ENCODE peak calls at places on chromosomes 6 and 20, in nine cellular contexts. One of them, this sample, is unnamed.

GRCh38 chr20:34582911-34583310 is 24.4 kb downstream of the MAP1LC3A start:
- DNase-seq in GM23338: no peak
- DNase-seq in transverse colon: no peak
- DNase-seq in left ventricle myocardium inferior: no peak
- DNase-seq in brain microvascular endothelial cell: no peak
- DNase-seq in mucosa of descending colon: no peak
- DNase-seq in psoas muscle: no peak
- DNase-seq in fibroblast of lung: peak; percentile 25
- DNase-seq in PC-3: no peak
- DNase-seq in this sample: no peak

GRCh38 chr20:6575912-6576391 is 191.5 kb upstream of the BMP2 start:
- DNase-seq in GM23338: no peak
- DNase-seq in transverse colon: no peak
- DNase-seq in left ventricle myocardium inferior: no peak
- DNase-seq in brain microvascular endothelial cell: peak; percentile 90
- DNase-seq in mucosa of descending colon: no peak
- DNase-seq in psoas muscle: no peak
- DNase-seq in fibroblast of lung: no peak
- DNase-seq in PC-3: peak; percentile 66
- DNase-seq in this sample: no peak

GRCh38 chr20:1808101-1808500 is 87.1 kb upstream of the SIRPA start:
- DNase-seq in GM23338: no peak
- DNase-seq in transverse colon: no peak
- DNase-seq in left ventricle myocardium inferior: no peak
- DNase-seq in brain microvascular endothelial cell: no peak
- DNase-seq in mucosa of descending colon: no peak
- DNase-seq in psoas muscle: no peak
- DNase-seq in fibroblast of lung: no peak
- DNase-seq in PC-3: no peak
- DNase-seq in this sample: peak; percentile 40

GRCh38 chr6:149242883-149243282 is 74.6 kb upstream of the TAB2 start:
- DNase-seq in GM23338: no peak
- DNase-seq in transverse colon: no peak
- DNase-seq in left ventricle myocardium inferior: no peak
- DNase-seq in brain microvascular endothelial cell: peak; percentile 46
- DNase-seq in mucosa of descending colon: no peak
- DNase-seq in psoas muscle: no peak
- DNase-seq in fibroblast of lung: peak; percentile 60
- DNase-seq in PC-3: peak; percentile 39
- DNase-seq in this sample: no peak

GRCh38 chr6:47144306-47144705 is 102.2 kb upstream of the ADGRF1 start:
- DNase-seq in GM23338: peak; percentile 36
- DNase-seq in transverse colon: no peak
- DNase-seq in left ventricle myocardium inferior: no peak
- DNase-seq in brain microvascular endothelial cell: no peak
- DNase-seq in mucosa of descending colon: no peak
- DNase-seq in psoas muscle: no peak
- DNase-seq in fibroblast of lung: peak; percentile 90
- DNase-seq in PC-3: no peak
- DNase-seq in this sample: no peak

GRCh38 chr6:124753562-124753961 is 208.7 kb upstream of the RNF217 start:
- DNase-seq in GM23338: no peak
- DNase-seq in transverse colon: no peak
- DNase-seq in left ventricle myocardium inferior: no peak
- DNase-seq in brain microvascular endothelial cell: no peak
- DNase-seq in mucosa of descending colon: no peak
- DNase-seq in psoas muscle: no peak
- DNase-seq in fibroblast of lung: no peak
- DNase-seq in PC-3: no peak
- DNase-seq in this sample: no peak

GRCh38 chr6:54876365-54876764 is 29.8 kb downstream of the FAM83B start:
- DNase-seq in GM23338: no peak
- DNase-seq in transverse colon: no peak
- DNase-seq in left ventricle myocardium inferior: no peak
- DNase-seq in brain microvascular endothelial cell: no peak
- DNase-seq in mucosa of descending colon: peak; percentile 50
- DNase-seq in psoas muscle: no peak
- DNase-seq in fibroblast of lung: no peak
- DNase-seq in PC-3: no peak
- DNase-seq in this sample: no peak

GRCh38 chr20:56249244-56249955 is 868 bp downstream of the MC3R start:
- DNase-seq in GM23338: peak; percentile 0
- DNase-seq in transverse colon: peak; percentile 30
- DNase-seq in left ventricle myocardium inferior: no peak
- DNase-seq in brain microvascular endothelial cell: no peak
- DNase-seq in mucosa of descending colon: no peak
- DNase-seq in psoas muscle: peak; percentile 46
- DNase-seq in fibroblast of lung: no peak
- DNase-seq in PC-3: peak; percentile 31
- DNase-seq in this sample: peak; percentile 88

GRCh38 chr6:71545905-71546304 is 257.3 kb downstream of the OGFRL1 start:
- DNase-seq in GM23338: no peak
- DNase-seq in transverse colon: no peak
- DNase-seq in left ventricle myocardium inferior: no peak
- DNase-seq in brain microvascular endothelial cell: no peak
- DNase-seq in mucosa of descending colon: no peak
- DNase-seq in psoas muscle: no peak
- DNase-seq in fibroblast of lung: no peak
- DNase-seq in PC-3: no peak
- DNase-seq in this sample: no peak

GRCh38 chr6:3410385-3411360 is 46.2 kb downstream of the SLC22A23 start:
- DNase-seq in GM23338: peak; percentile 97
- DNase-seq in transverse colon: peak; percentile 73
- DNase-seq in left ventricle myocardium inferior: no peak
- DNase-seq in brain microvascular endothelial cell: peak; percentile 48
- DNase-seq in mucosa of descending colon: peak; percentile 58
- DNase-seq in psoas muscle: peak; percentile 57
- DNase-seq in fibroblast of lung: peak; percentile 66
- DNase-seq in PC-3: peak; percentile 73
- DNase-seq in this sample: peak; percentile 95

GRCh38 chr20:37309941-37310590 is 20.6 kb downstream of the MANBAL start:
- DNase-seq in GM23338: no peak
- DNase-seq in transverse colon: no peak
- DNase-seq in left ventricle myocardium inferior: no peak
- DNase-seq in brain microvascular endothelial cell: no peak
- DNase-seq in mucosa of descending colon: no peak
- DNase-seq in psoas muscle: no peak
- DNase-seq in fibroblast of lung: no peak
- DNase-seq in PC-3: no peak
- DNase-seq in this sample: no peak

GRCh38 chr20:37310951-37311350 is 21.5 kb downstream of the MANBAL start:
- DNase-seq in GM23338: no peak
- DNase-seq in transverse colon: no peak
- DNase-seq in left ventricle myocardium inferior: no peak
- DNase-seq in brain microvascular endothelial cell: no peak
- DNase-seq in mucosa of descending colon: no peak
- DNase-seq in psoas muscle: no peak
- DNase-seq in fibroblast of lung: no peak
- DNase-seq in PC-3: no peak
- DNase-seq in this sample: no peak

GRCh38 chr20:37311710-37312355 is 22.4 kb downstream of the MANBAL start:
- DNase-seq in GM23338: no peak
- DNase-seq in transverse colon: no peak
- DNase-seq in left ventricle myocardium inferior: no peak
- DNase-seq in brain microvascular endothelial cell: no peak
- DNase-seq in mucosa of descending colon: no peak
- DNase-seq in psoas muscle: no peak
- DNase-seq in fibroblast of lung: no peak
- DNase-seq in PC-3: no peak
- DNase-seq in this sample: no peak

GRCh38 chr20:37308098-37309050 is 18.9 kb downstream of the MANBAL start:
- DNase-seq in GM23338: no peak
- DNase-seq in transverse colon: no peak
- DNase-seq in left ventricle myocardium inferior: no peak
- DNase-seq in brain microvascular endothelial cell: no peak
- DNase-seq in mucosa of descending colon: no peak
- DNase-seq in psoas muscle: no peak
- DNase-seq in fibroblast of lung: no peak
- DNase-seq in PC-3: no peak
- DNase-seq in this sample: no peak

DNA sequence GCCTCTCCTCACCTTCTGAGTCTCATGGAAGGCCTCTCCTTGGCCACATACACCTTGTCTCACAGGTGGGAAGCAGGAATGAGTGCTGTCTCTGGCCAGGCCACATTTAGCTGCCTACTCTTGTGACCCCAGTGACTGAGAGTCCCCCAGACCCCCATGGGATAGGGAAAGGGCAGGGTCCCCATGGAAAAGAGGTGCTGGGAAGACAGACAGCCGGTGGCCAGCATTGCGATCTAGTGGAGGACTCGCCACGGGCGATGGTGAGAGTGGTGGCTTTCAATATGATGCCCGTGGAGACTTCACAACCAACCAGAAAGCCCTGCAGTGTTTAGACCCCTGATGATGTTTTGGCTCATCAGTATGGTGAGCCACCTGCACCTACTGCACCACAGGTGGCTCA is 19.8 kb downstream of the MANBAL start:
- DNase-seq in GM23338: no peak
- DNase-seq in transverse colon: no peak
- DNase-seq in left ventricle myocardium inferior: no peak
- DNase-seq in brain microvascular endothelial cell: no peak
- DNase-seq in mucosa of descending colon: no peak
- DNase-seq in psoas muscle: no peak
- DNase-seq in fibroblast of lung: no peak
- DNase-seq in PC-3: no peak
- DNase-seq in this sample: no peak
- H3K36me3 ChIP-seq in GM23338: no peaks in the 10 kb centered on the region
- H3K36me3 ChIP-seq in transverse colon: no peaks in the 10 kb centered on the region
- H3K36me3 ChIP-seq in left ventricle myocardium inferior: peaks cover 32% of the 10 kb centered on the region
- H3K36me3 ChIP-seq in brain microvascular endothelial cell: no peaks in the 10 kb centered on the region
- H3K36me3 ChIP-seq in mucosa of descending colon: no peaks in the 10 kb centered on the region
- H3K36me3 ChIP-seq in psoas muscle: peaks cover 58% of the 10 kb centered on the region
- H3K36me3 ChIP-seq in fibroblast of lung: peaks cover 3% of the 10 kb centered on the region
- H3K36me3 ChIP-seq in PC-3: peaks cover 12% of the 10 kb centered on the region
- H3K36me3 ChIP-seq in this sample: peaks cover 36% of the 10 kb centered on the region

DNA sequence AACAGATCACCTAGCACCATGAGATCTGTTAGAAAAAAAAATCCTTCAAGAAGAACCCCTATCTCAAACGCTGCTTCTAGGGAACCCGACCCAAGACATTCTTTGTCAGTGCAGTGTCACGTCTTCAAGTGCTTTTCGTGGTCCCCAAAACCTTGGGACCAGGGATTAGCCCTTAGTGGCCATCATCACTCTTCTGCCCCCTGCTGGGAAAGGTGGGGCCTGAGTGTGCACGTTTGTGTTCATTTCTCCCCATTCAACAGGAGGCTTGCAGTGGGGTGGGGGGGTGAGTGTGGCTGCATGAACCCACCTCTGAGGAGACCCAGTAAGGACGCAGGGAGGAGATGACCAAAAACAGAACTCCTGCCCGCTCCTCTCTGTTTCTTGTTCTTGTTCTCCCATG is 218.2 kb upstream of the RNF24 start:
- DNase-seq in GM23338: peak; percentile 17
- DNase-seq in transverse colon: no peak
- DNase-seq in left ventricle myocardium inferior: no peak
- DNase-seq in brain microvascular endothelial cell: no peak
- DNase-seq in mucosa of descending colon: no peak
- DNase-seq in psoas muscle: no peak
- DNase-seq in fibroblast of lung: no peak
- DNase-seq in PC-3: no peak
- DNase-seq in this sample: no peak
- TF ChIP-seq CTCF in GM23338: peak; percentile 45
- TF ChIP-seq CTCF in transverse colon: no peak
- TF ChIP-seq CTCF in left ventricle myocardium inferior: no peak
- TF ChIP-seq CTCF in brain microvascular endothelial cell: peak; percentile 36
- TF ChIP-seq CTCF in mucosa of descending colon: no peak
- TF ChIP-seq CTCF in psoas muscle: no peak
- TF ChIP-seq CTCF in fibroblast of lung: peak; percentile 37
- TF ChIP-seq CTCF in PC-3: peak; percentile 49
- TF ChIP-seq CTCF in this sample: no peak

GRCh38 chr6:33623895-33624381 is 2.8 kb downstream of the ITPR3 start:
- DNase-seq in GM23338: no peak
- DNase-seq in transverse colon: peak; percentile 62
- DNase-seq in left ventricle myocardium inferior: no peak
- DNase-seq in brain microvascular endothelial cell: no peak
- DNase-seq in mucosa of descending colon: no peak
- DNase-seq in psoas muscle: no peak
- DNase-seq in fibroblast of lung: no peak
- DNase-seq in PC-3: no peak
- DNase-seq in this sample: no peak

GRCh38 chr6:33624856-33625255 is 3.7 kb downstream of the ITPR3 start:
- DNase-seq in GM23338: no peak
- DNase-seq in transverse colon: no peak
- DNase-seq in left ventricle myocardium inferior: no peak
- DNase-seq in brain microvascular endothelial cell: no peak
- DNase-seq in mucosa of descending colon: no peak
- DNase-seq in psoas muscle: no peak
- DNase-seq in fibroblast of lung: no peak
- DNase-seq in PC-3: no peak
- DNase-seq in this sample: no peak

GRCh38 chr6:33628401-33628964 is 7.4 kb downstream of the ITPR3 start:
- DNase-seq in GM23338: no peak
- DNase-seq in transverse colon: peak; percentile 64
- DNase-seq in left ventricle myocardium inferior: no peak
- DNase-seq in brain microvascular endothelial cell: no peak
- DNase-seq in mucosa of descending colon: no peak
- DNase-seq in psoas muscle: no peak
- DNase-seq in fibroblast of lung: no peak
- DNase-seq in PC-3: no peak
- DNase-seq in this sample: no peak

GRCh38 chr6:33630014-33630413 is 8.9 kb downstream of the ITPR3 start:
- DNase-seq in GM23338: no peak
- DNase-seq in transverse colon: peak; percentile 42
- DNase-seq in left ventricle myocardium inferior: no peak
- DNase-seq in brain microvascular endothelial cell: no peak
- DNase-seq in mucosa of descending colon: no peak
- DNase-seq in psoas muscle: no peak
- DNase-seq in fibroblast of lung: no peak
- DNase-seq in PC-3: no peak
- DNase-seq in this sample: no peak

GRCh38 chr6:33627876-33628275 is 6.8 kb downstream of the ITPR3 start:
- DNase-seq in GM23338: no peak
- DNase-seq in transverse colon: peak; percentile 65
- DNase-seq in left ventricle myocardium inferior: no peak
- DNase-seq in brain microvascular endothelial cell: no peak
- DNase-seq in mucosa of descending colon: no peak
- DNase-seq in psoas muscle: no peak
- DNase-seq in fibroblast of lung: no peak
- DNase-seq in PC-3: no peak
- DNase-seq in this sample: no peak
- H3K36me3 ChIP-seq in GM23338: peaks cover 5% of the 10 kb centered on the region
- H3K36me3 ChIP-seq in transverse colon: no peaks in the 10 kb centered on the region
- H3K36me3 ChIP-seq in left ventricle myocardium inferior: no peaks in the 10 kb centered on the region
- H3K36me3 ChIP-seq in brain microvascular endothelial cell: no peaks in the 10 kb centered on the region
- H3K36me3 ChIP-seq in mucosa of descending colon: no peaks in the 10 kb centered on the region
- H3K36me3 ChIP-seq in psoas muscle: no peaks in the 10 kb centered on the region
- H3K36me3 ChIP-seq in fibroblast of lung: no peaks in the 10 kb centered on the region
- H3K36me3 ChIP-seq in PC-3: peaks cover 15% of the 10 kb centered on the region
- H3K36me3 ChIP-seq in this sample: no peaks in the 10 kb centered on the region

GRCh38 chr20:44851545-44851944 is 34.0 kb upstream of the YWHAB start:
- DNase-seq in GM23338: no peak
- DNase-seq in transverse colon: peak; percentile 63
- DNase-seq in left ventricle myocardium inferior: no peak
- DNase-seq in brain microvascular endothelial cell: no peak
- DNase-seq in mucosa of descending colon: no peak
- DNase-seq in psoas muscle: no peak
- DNase-seq in fibroblast of lung: no peak
- DNase-seq in PC-3: no peak
- DNase-seq in this sample: peak; percentile 54
- TF ChIP-seq CTCF in GM23338: peak; percentile 12
- TF ChIP-seq CTCF in transverse colon: peak; percentile 21
- TF ChIP-seq CTCF in left ventricle myocardium inferior: no peak
- TF ChIP-seq CTCF in brain microvascular endothelial cell: no peak
- TF ChIP-seq CTCF in mucosa of descending colon: no peak
- TF ChIP-seq CTCF in psoas muscle: no peak
- TF ChIP-seq CTCF in fibroblast of lung: no peak
- TF ChIP-seq CTCF in PC-3: no peak
- TF ChIP-seq CTCF in this sample: peak; percentile 25

This sample was measured in endodermal cell.